ENCODE peak calls at places on chromosomes 2 and 18, in four cellular contexts. L is heart right ventricle, Z is transverse colon, S is adrenal gland. N is an unnamed sample.
A peak's percentile ranks its signal among the peaks of the same experiment; 100 is the strongest.

GRCh38 chr2:19029655-19030054 is 328.8 kb downstream of the OSR1 start:
- DNase-seq in L (no peak), Z (no peak), S (no peak), N (no peak)

GRCh38 chr2:36556847-36557246 is 41.1 kb downstream of the FEZ2 start:
- DNase-seq in Z (no peak), L (no peak), S (no peak), N (no peak)

GRCh38 chr18:76983184-76983583 is 149.4 kb downstream of the MBP start:
- DNase-seq in S (peak; percentile 83), L (peak; percentile 85), Z (peak; percentile 94), N (peak; percentile 92)

GRCh38 chr2:134669731-134670669 is 48.8 kb downstream of the TMEM163 start:
- DNase-seq in S (peak; percentile 83), L (no peak), Z (no peak), N (no peak)

GRCh38 chr2:220660277-220661155 is 911.6 kb downstream of the EPHA4 start:
- DNase-seq in S (no peak), Z (peak; percentile 38), L (no peak), N (no peak)

GRCh38 chr2:134360750-134361487 is 107.0 kb downstream of the MGAT5 start:
- DNase-seq in L (no peak), S (no peak), Z (no peak), N (no peak)

GRCh38 chr2:10871978-10872377 is 39.8 kb upstream of the KCNF1 start:
- DNase-seq in S (no peak), Z (no peak), L (no peak), N (no peak)

GRCh38 chr2:110655701-110656100 is 22.2 kb downstream of the BUB1 start:
- DNase-seq in Z (no peak), L (no peak), S (no peak), N (no peak)

GRCh38 chr2:219876931-219877330 is 249.5 kb downstream of the SLC4A3 start:
- DNase-seq in L (no peak), S (no peak), Z (no peak), N (no peak)

DNA sequence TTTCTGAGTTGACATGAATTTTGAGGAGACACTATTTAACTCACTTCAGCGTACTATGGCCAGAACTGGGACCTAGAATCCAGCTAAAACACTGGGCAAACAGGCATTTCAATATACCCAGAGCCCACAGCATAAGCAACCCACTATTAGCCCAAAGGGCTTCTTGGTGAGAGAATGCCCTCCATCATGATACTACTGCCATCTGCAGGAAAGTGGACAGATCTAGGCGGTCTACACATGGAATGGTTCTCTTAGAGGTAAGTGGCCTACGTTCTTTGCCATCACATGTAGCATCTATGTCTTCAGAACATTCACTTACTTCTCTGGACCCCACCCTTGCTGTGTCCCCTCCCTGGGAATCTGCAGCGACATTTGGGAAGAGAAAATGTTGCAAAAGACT is 181.3 kb upstream of the LINC00305 start:
- DNase-seq in S (no peak), L (no peak), Z (no peak), N (no peak)
- TF ChIP-seq CTCF in S (no peak), L (no peak), Z (no peak), N (no peak)

GRCh38 chr18:47260924-47261701 is 9.7 kb upstream of the SKOR2 start:
- DNase-seq in L (no peak), S (no peak), Z (no peak), N (no peak)
- TF ChIP-seq CTCF in L (no peak), S (no peak), Z (no peak), N (no peak)

GRCh38 chr2:189178007-189178406 is 1.6 kb downstream of the COL5A2 start:
- DNase-seq in Z (no peak), L (no peak), S (no peak), N (no peak)
- TF ChIP-seq CTCF in Z (peak; percentile 27), L (no peak), S (peak; percentile 24), N (peak; percentile 28)

DNA sequence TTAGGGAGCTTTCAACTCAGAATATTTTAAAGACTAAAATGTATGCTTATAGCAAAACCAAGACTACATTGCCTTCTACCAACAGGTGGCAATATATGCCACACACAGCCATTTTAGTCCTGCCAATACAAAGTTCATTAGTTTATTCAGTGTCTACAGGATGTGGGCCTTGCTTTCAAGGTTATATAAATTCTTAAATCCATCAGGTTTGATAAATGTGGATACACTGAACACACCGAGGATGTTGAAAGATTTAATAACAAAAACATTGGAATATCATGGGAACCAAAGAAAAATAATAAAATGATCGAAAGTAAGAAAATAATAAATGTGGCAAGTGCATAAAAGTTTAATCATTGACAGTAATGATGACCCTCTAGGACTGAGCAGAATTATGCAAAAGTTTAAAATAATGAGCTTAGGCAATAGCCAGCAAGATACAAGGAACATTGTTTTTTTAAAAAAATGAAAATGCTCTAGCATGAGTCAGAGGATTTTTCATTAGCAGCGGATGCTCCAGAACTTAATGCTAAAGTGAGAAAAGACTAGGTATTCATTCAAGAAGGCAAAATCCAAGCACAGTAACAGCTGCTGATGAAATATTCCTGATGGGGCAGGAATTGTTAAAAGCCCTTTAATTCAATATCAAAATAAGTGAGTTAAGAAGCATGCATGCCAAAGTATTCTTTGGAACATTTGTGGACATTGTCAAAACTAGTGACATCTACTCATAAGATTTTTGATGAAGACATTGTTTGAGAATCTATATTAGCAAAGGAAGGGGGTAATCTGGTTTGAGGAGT is 14.2 kb downstream of the SCN9A start:
- DNase-seq in Z (no peak), L (no peak), S (no peak), N (no peak)
- TF ChIP-seq CTCF in Z (peak; percentile 48), L (no peak), S (peak; percentile 23), N (peak; percentile 65)